ENCODE peak calls at places on chromosome 2, in four cellular contexts. E is thoracic aorta, N is HCT116, S is IMR-90. D is an unnamed sample.

GRCh38 chr2:239440511-239440959 is 39.7 kb upstream of the HDAC4 start:
- DNase-seq in E (no peak), N (no peak), S (no peak), D (no peak)

GRCh38 chr2:182062329-182062972 is 76.8 kb downstream of the PPP1R1C start:
- DNase-seq in E (no peak), N (no peak), S (no peak), D (no peak)

GRCh38 chr2:37005118-37005868 is 39.0 kb upstream of the STRN start:
- DNase-seq in E (no peak), N (no peak), S (peak; percentile 23), D (no peak)

GRCh38 chr2:173459363-173459762 is 104.7 kb downstream of the CDCA7 start:
- DNase-seq in E (no peak), N (no peak), S (no peak), D (no peak)

GRCh38 chr2:240136671-240137292 is 677 bp upstream of the COPS9 start:
- DNase-seq in E (no peak), N (no peak), S (no peak), D (no peak)

GRCh38 chr2:225064362-225064761 is 22.1 kb upstream of the DOCK10 start:
- DNase-seq in E (no peak), N (no peak), S (no peak), D (no peak)

GRCh38 chr2:226906439-226906796 is 70.6 kb downstream of the RHBDD1 start:
- DNase-seq in E (no peak), N (no peak), S (no peak), D (no peak)

GRCh38 chr2:202638710-202639109 is 3.9 kb downstream of the FAM117B start:
- DNase-seq in E (no peak), N (no peak), S (no peak), D (no peak)

GRCh38 chr2:160415991-160416390 is 77.6 kb downstream of the RBMS1 start:
- DNase-seq in E (no peak), N (no peak), S (peak; percentile 86), D (no peak)

GRCh38 chr2:201149064-201149820 is 33.3 kb downstream of the CFLAR start:
- DNase-seq in E (no peak), N (peak; percentile 77), S (peak; percentile 96), D (peak; percentile 83)

GRCh38 chr2:104033399-104033798 is 820.5 kb upstream of the POU3F3 start:
- DNase-seq in E (no peak), N (no peak), S (no peak), D (no peak)

GRCh38 chr2:233424028-233424951 is 70.0 kb downstream of the DGKD start:
- DNase-seq in E (peak; percentile 28), N (no peak), S (no peak), D (no peak)

GRCh38 chr2:24399434-24400206 is 39.3 kb upstream of the ITSN2 start:
- DNase-seq in E (no peak), N (no peak), S (no peak), D (no peak)

GRCh38 chr2:198287706-198288105 is 483.3 kb downstream of the PLCL1 start:
- DNase-seq in E (no peak), N (no peak), S (no peak), D (no peak)

GRCh38 chr2:206323486-206323885 is 49.0 kb downstream of the ZDBF2 start:
- DNase-seq in E (no peak), N (peak; percentile 8), S (no peak), D (no peak)

GRCh38 chr2:23005469-23005868 is 379.5 kb upstream of the KLHL29 start:
- DNase-seq in E (no peak), N (no peak), S (no peak), D (no peak)

GRCh38 chr2:74493546-74493945 is 5.9 kb downstream of the LBX2 start:
- DNase-seq in E (no peak), N (no peak), S (peak; percentile 54), D (no peak)

GRCh38 chr2:44925561-44926087 is 15.9 kb upstream of the SIX3 start:
- DNase-seq in E (no peak), N (no peak), S (no peak), D (no peak)

GRCh38 chr2:40273623-40274236 is 178.2 kb downstream of the SLC8A1 start:
- DNase-seq in E (no peak), N (no peak), S (peak; percentile 21), D (no peak)

GRCh38 chr2:172333206-172333605 is 94.2 kb upstream of the ITGA6 start:
- DNase-seq in E (no peak), N (no peak), S (no peak), D (no peak)

GRCh38 chr2:241357531-241357930 is 1.4 kb downstream of the FARP2 start:
- DNase-seq in E (no peak), N (no peak), S (no peak), D (no peak)

GRCh38 chr2:112181571-112182290 is 43.5 kb downstream of the FBLN7 start:
- DNase-seq in E (no peak), N (no peak), S (no peak), D (no peak)

GRCh38 chr2:163182764-163183354 is 344.3 kb upstream of the KCNH7 start:
- DNase-seq in E (no peak), N (no peak), S (peak; percentile 32), D (no peak)

GRCh38 chr2:238843476-238843875 is 4.4 kb upstream of the TWIST2 start:
- DNase-seq in E (no peak), N (no peak), S (no peak), D (no peak)

GRCh38 chr2:195121341-195121740 is 535.7 kb upstream of the SLC39A10 start:
- DNase-seq in E (no peak), N (no peak), S (no peak), D (no peak)

GRCh38 chr2:152513681-152514080 is 178.7 kb downstream of the FMNL2 start:
- DNase-seq in E (no peak), N (peak; percentile 22), S (peak; percentile 56), D (no peak)

GRCh38 chr2:65128297-65129190 is 1.4 kb downstream of the RAB1A start:
- DNase-seq in E (no peak), N (no peak), S (peak; percentile 45), D (peak; percentile 26)

GRCh38 chr2:72115361-72116080 is 32.1 kb downstream of the CYP26B1 start:
- DNase-seq in E (peak; percentile 73), N (peak; percentile 68), S (peak; percentile 73), D (peak; percentile 90)

GRCh38 chr2:224073676-224074075 is 34.6 kb upstream of the SERPINE2 start:
- DNase-seq in E (no peak), N (no peak), S (no peak), D (no peak)

GRCh38 chr2:95278051-95278471 is 3.8 kb downstream of the PROM2 start:
- DNase-seq in E (no peak), N (peak; percentile 48), S (peak; percentile 24), D (peak; percentile 66)

GRCh38 chr2:46988230-46988629 is 72.6 kb upstream of the MCFD2 start:
- DNase-seq in E (no peak), N (no peak), S (no peak), D (no peak)

GRCh38 chr2:46989491-46990230 is 74.1 kb upstream of the MCFD2 start:
- DNase-seq in E (no peak), N (no peak), S (no peak), D (no peak)

GRCh38 chr2:46991985-46992384 is 76.4 kb upstream of the MCFD2 start:
- DNase-seq in E (no peak), N (no peak), S (no peak), D (no peak)

GRCh38 chr2:46990231-46990588 is 74.6 kb upstream of the MCFD2 start:
- DNase-seq in E (no peak), N (no peak), S (no peak), D (no peak)

DNA sequence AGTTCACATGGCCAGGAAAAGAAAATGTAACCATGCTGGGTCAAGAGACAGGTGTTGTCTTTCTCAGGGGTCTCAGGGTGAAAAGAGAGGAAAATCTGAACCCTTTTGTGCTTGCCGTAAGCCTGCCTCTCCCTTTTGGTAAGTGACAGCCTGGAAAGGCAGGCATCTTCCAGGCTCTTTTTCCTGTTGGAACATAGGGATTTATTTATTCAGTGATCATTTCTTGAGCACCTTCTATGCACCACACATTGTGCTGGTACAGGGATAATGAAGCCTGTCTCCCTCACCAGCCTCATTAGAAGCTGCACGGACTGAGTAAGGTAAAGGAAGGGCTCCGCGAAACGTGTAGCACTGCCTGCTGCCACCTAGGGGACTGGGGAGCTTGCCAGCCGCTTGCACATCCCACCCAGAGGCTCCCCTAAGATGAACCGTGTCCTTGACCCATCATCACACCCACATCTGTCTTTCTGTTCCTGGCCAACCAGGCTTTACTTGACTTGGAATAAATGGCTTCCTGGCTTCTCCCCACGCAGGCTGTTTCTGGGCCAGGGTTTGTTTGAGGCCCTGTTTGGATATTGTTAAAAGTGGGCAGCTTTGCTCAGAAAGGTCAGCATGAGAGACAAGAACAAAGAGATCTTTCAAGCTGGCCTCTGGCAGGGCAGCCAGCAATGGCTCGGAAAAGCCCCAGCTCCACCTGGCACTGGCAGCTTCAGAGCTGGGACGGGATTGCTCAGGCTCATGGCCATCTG is 73.3 kb upstream of the MCFD2 start:
- DNase-seq in E (no peak), N (no peak), S (no peak), D (no peak)
- H3K27ac ChIP-seq in E (peak overlapping the region; percentile 78), N (no peak overlapping the region), S (no peak overlapping the region), D (no peak overlapping the region)

GRCh38 chr2:222930862-222931261 is 70.0 kb downstream of the ACSL3 start:
- DNase-seq in E (no peak), N (no peak), S (peak; percentile 18), D (no peak)
- H3K27ac ChIP-seq in E (no peak overlapping the region), N (no peak overlapping the region), S (no peak overlapping the region), D (no peak overlapping the region)

DNA sequence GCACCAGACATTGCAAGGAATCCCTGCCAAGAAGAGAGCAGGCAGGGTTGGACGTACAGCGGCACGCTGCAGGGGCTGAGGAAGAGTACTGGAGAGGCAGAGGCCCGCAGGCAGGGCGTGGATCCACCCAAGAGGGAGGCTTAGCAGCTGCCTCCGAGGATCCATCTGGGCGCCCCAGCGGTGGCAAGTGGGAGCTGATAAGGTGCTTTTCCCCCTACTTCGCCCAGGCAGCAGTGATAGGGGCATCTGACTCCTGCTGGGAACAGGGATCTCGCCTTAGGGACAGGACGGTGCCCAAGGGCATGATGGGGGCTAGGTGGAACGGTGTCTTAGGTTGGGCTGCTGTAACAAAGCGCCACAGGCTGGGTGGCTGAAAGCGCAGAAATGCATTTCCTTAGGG is 67.4 kb upstream of the HS6ST1 start:
- DNase-seq in E (no peak), N (no peak), S (no peak), D (no peak)
- H3K27ac ChIP-seq in E (no peak overlapping the region), N (no peak overlapping the region), S (no peak overlapping the region), D (no peak overlapping the region)

DNA sequence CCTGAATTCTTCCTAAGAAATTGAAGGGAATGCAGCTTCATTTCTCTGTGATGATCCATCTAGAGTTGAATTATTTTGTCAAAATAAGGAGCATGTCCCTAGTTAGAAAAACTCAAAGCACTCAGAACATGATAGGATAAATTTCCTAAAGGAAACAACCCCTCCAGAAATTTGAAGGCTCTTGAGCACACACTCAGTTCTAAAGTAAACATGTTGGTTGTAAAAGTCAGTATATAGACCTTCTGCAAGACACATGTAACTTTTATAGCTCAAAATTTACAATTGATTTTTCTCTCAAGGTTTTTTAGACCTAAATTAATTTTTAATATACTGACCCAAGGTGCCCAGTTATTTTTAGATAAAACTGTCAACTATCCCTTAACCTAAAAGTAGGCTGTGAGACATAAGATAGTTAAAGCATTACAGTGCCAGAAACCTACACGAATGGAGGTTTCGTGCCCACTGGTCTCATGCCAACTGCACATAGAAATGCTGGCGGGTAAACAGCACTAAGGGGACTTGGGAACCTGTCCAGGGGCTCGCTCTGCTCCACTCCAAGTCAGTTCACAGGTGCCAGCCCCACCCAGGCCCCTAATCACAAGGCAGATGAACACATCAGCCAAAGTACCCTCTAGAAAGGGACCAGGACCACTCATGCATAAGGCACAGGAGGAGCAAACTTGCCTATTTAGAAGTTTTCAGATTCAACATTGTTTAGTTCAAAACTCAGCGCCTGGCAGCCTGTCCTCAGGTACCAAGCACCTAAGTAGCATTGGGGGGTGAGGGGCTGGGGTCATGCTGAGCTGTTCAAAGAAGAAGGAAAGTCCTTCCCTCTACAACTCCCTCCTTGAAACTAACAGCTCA is 106.5 kb downstream of the SMC6 start:
- DNase-seq in E (no peak), N (no peak), S (no peak), D (no peak)
- H3K27ac ChIP-seq in E (no peak overlapping the region), N (no peak overlapping the region), S (no peak overlapping the region), D (no peak overlapping the region)